ENCODE peak calls at places on chromosomes 5 and 9, in seven cellular contexts. One of them, this sample, is unnamed. For H3K36me3, the result is how much of the 10 kb centered on the place peaks cover.

GRCh38 chr5:147223951-147224791 is 10.7 kb upstream of the STK32A start:
- DNase-seq in HCT116: peak
- DNase-seq in SK-N-SH: peak
- DNase-seq in K562: peak
- DNase-seq in GM12878: no peak
- DNase-seq in H1: no peak
- DNase-seq in HepG2: peak
- DNase-seq in this sample: no peak

GRCh38 chr5:139050432-139050831 is 147.7 kb downstream of the SIL1 start:
- DNase-seq in K562: no peak
- DNase-seq in HepG2: no peak
- DNase-seq in HCT116: no peak
- DNase-seq in GM12878: no peak
- DNase-seq in SK-N-SH: no peak
- DNase-seq in H1: no peak
- DNase-seq in this sample: no peak

GRCh38 chr5:157778121-157778805 is 34.8 kb downstream of the LSM11 start:
- DNase-seq in HCT116: peak
- DNase-seq in HepG2: peak
- DNase-seq in H1: no peak
- DNase-seq in K562: no peak
- DNase-seq in SK-N-SH: peak
- DNase-seq in GM12878: no peak
- DNase-seq in this sample: no peak

GRCh38 chr5:38141665-38142064 is 116.7 kb upstream of the EGFLAM start:
- DNase-seq in HepG2: no peak
- DNase-seq in HCT116: no peak
- DNase-seq in K562: no peak
- DNase-seq in SK-N-SH: no peak
- DNase-seq in GM12878: no peak
- DNase-seq in H1: no peak
- DNase-seq in this sample: no peak

GRCh38 chr5:80659111-80659510 is 4.3 kb upstream of the DHFR start:
- DNase-seq in K562: no peak
- DNase-seq in GM12878: no peak
- DNase-seq in HCT116: no peak
- DNase-seq in H1: no peak
- DNase-seq in HepG2: no peak
- DNase-seq in SK-N-SH: no peak
- DNase-seq in this sample: no peak

GRCh38 chr5:139905401-139905800 is 109.8 kb downstream of the PSD2 start:
- DNase-seq in SK-N-SH: no peak
- DNase-seq in H1: no peak
- DNase-seq in K562: no peak
- DNase-seq in GM12878: no peak
- DNase-seq in HepG2: no peak
- DNase-seq in HCT116: no peak
- DNase-seq in this sample: no peak

GRCh38 chr5:68958428-68958827 is 135.4 kb upstream of the SLC30A5 start:
- DNase-seq in H1: no peak
- DNase-seq in HepG2: no peak
- DNase-seq in SK-N-SH: no peak
- DNase-seq in GM12878: no peak
- DNase-seq in HCT116: no peak
- DNase-seq in K562: no peak
- DNase-seq in this sample: no peak

GRCh38 chr9:138072161-138072842 is 194.7 kb downstream of the CACNA1B start:
- DNase-seq in HepG2: no peak
- DNase-seq in HCT116: no peak
- DNase-seq in K562: no peak
- DNase-seq in SK-N-SH: peak
- DNase-seq in GM12878: no peak
- DNase-seq in H1: peak
- DNase-seq in this sample: no peak

GRCh38 chr9:129383415-129384088 is 205.5 kb upstream of the IER5L start:
- DNase-seq in HCT116: no peak
- DNase-seq in HepG2: no peak
- DNase-seq in GM12878: peak
- DNase-seq in K562: no peak
- DNase-seq in H1: no peak
- DNase-seq in SK-N-SH: no peak
- DNase-seq in this sample: no peak

GRCh38 chr5:172534229-172535169 is 80.2 kb upstream of the SH3PXD2B start:
- DNase-seq in SK-N-SH: no peak
- DNase-seq in K562: no peak
- DNase-seq in HCT116: peak
- DNase-seq in H1: peak
- DNase-seq in GM12878: no peak
- DNase-seq in HepG2: no peak
- DNase-seq in this sample: peak

GRCh38 chr5:173789031-173789920 is 98.9 kb upstream of the CPEB4 start:
- DNase-seq in HCT116: peak
- DNase-seq in K562: no peak
- DNase-seq in H1: no peak
- DNase-seq in GM12878: no peak
- DNase-seq in SK-N-SH: no peak
- DNase-seq in HepG2: peak
- DNase-seq in this sample: no peak

GRCh38 chr9:89770779-89771178 is 166.0 kb downstream of the GADD45G start:
- DNase-seq in HCT116: no peak
- DNase-seq in SK-N-SH: peak
- DNase-seq in GM12878: no peak
- DNase-seq in K562: no peak
- DNase-seq in HepG2: no peak
- DNase-seq in H1: no peak
- DNase-seq in this sample: no peak

DNA sequence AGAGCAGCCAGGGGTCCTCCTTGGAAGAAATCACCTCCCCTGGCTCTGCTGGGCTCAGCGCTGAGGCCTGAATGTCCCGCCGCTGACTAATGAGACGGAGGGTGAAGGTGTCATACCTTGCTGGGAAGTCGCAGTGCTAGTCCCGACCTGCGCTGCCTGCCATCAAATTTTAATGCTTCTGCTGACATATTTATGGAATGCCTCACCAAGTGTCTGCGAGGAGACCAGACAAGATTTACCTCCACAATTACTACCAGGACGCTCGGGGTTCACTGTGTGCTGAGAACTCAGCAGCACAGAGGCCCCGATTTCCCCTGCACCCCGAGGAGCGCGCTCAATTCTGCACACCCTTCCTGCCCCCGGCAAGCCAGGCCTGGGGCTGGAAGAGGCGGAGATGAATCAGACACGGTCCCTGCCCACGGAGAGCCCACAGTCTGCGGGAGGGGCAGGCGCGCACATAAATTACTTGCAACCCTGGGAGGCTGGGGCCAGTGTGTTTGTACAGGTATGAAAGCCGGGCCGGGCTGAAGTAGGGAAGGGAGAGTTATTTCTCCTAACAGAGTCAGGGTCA is 175.2 kb downstream of the PAX5 start:
- DNase-seq in HepG2: no peak
- DNase-seq in HCT116: no peak
- DNase-seq in GM12878: no peak
- DNase-seq in K562: no peak
- DNase-seq in H1: no peak
- DNase-seq in SK-N-SH: no peak
- DNase-seq in this sample: no peak
- H3K36me3 ChIP-seq in HepG2: under half
- H3K36me3 ChIP-seq in HCT116: under half
- H3K36me3 ChIP-seq in GM12878: under half
- H3K36me3 ChIP-seq in K562: under half
- H3K36me3 ChIP-seq in H1: under half
- H3K36me3 ChIP-seq in SK-N-SH: under half
- H3K36me3 ChIP-seq in this sample: under half

GRCh38 chr5:176809544-176810083 is 745 bp upstream of the UNC5A start:
- DNase-seq in HCT116: no peak
- DNase-seq in HepG2: no peak
- DNase-seq in H1: peak
- DNase-seq in K562: no peak
- DNase-seq in GM12878: no peak
- DNase-seq in SK-N-SH: no peak
- DNase-seq in this sample: no peak

GRCh38 chr5:176810687-176811501 is 535 bp downstream of the UNC5A start:
- DNase-seq in HCT116: no peak
- DNase-seq in GM12878: no peak
- DNase-seq in HepG2: no peak
- DNase-seq in H1: peak
- DNase-seq in SK-N-SH: peak
- DNase-seq in K562: no peak
- DNase-seq in this sample: no peak

GRCh38 chr5:176813587-176814312 is 3.4 kb downstream of the UNC5A start:
- DNase-seq in H1: no peak
- DNase-seq in HepG2: no peak
- DNase-seq in SK-N-SH: no peak
- DNase-seq in K562: no peak
- DNase-seq in HCT116: no peak
- DNase-seq in GM12878: no peak
- DNase-seq in this sample: no peak

GRCh38 chr5:176812269-176813259 is 2.2 kb downstream of the UNC5A start:
- DNase-seq in GM12878: no peak
- DNase-seq in H1: peak
- DNase-seq in SK-N-SH: peak
- DNase-seq in HCT116: no peak
- DNase-seq in HepG2: peak
- DNase-seq in K562: peak
- DNase-seq in this sample: no peak

GRCh38 chr5:176810084-176810597 is at the start of gene UNC5A:
- DNase-seq in HepG2: no peak
- DNase-seq in K562: peak
- DNase-seq in H1: peak
- DNase-seq in GM12878: no peak
- DNase-seq in HCT116: peak
- DNase-seq in SK-N-SH: peak
- DNase-seq in this sample: no peak
- TF ChIP-seq SIN3A in HepG2: no peak
- TF ChIP-seq SIN3A in K562: no peak
- TF ChIP-seq SIN3A in H1: no peak
- TF ChIP-seq SIN3A in GM12878: no peak
- TF ChIP-seq SIN3A in HCT116: no peak
- TF ChIP-seq SIN3A in SK-N-SH: no peak
- TF ChIP-seq SIN3A in this sample: no peak

DNA sequence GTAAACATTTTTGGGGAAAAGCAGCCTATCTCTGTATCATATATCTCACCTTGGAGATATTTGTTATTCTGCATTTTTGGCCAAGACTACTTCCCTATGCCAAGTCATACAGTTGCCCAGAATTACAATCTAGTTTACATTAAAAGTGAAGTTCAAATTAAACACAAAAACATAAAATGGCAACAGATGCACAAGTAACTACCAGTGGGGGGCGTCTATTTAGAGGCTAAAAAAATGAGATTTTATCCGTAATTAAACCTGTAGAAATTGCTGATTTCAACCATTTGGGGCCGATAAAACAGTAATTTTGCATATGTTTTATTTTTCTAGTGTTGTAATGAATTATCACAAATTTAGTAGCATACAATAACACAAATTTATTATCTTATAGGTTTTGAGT is 787.1 kb upstream of the CHD1 start:
- DNase-seq in HCT116: no peak
- DNase-seq in GM12878: no peak
- DNase-seq in H1: no peak
- DNase-seq in HepG2: no peak
- DNase-seq in K562: no peak
- DNase-seq in SK-N-SH: no peak
- DNase-seq in this sample: no peak
- TF ChIP-seq CTCF in HCT116: no peak
- TF ChIP-seq CTCF in GM12878: no peak
- TF ChIP-seq CTCF in H1: no peak
- TF ChIP-seq CTCF in HepG2: no peak
- TF ChIP-seq CTCF in K562: no peak
- TF ChIP-seq CTCF in SK-N-SH: peak
- TF ChIP-seq CTCF in this sample: no peak

DNA sequence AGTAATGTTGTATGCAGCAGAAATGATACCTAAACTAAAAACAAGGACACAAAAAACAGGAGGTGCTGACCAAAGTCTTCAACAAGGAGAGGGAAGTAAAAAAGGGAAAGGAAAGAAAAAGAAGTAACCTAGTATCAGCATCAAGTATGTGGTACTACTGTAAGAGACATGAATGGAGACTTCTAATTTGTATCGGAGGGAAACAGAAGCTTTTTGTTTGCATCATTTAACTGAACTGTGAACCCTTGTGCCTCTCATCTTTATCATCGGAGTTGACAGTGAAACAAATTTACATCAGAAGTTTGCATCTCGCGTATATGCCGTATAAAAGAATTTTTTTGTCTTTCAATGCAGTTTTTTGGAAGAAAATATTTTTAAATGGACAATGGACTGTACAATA is 6.3 kb downstream of the SRP19 start:
- DNase-seq in HepG2: no peak
- DNase-seq in K562: no peak
- DNase-seq in SK-N-SH: no peak
- DNase-seq in HCT116: no peak
- DNase-seq in H1: no peak
- DNase-seq in GM12878: no peak
- DNase-seq in this sample: no peak
- H3K36me3 ChIP-seq in HepG2: under half
- H3K36me3 ChIP-seq in K562: half or more
- H3K36me3 ChIP-seq in SK-N-SH: half or more
- H3K36me3 ChIP-seq in HCT116: under half
- H3K36me3 ChIP-seq in H1: half or more
- H3K36me3 ChIP-seq in GM12878: under half
- H3K36me3 ChIP-seq in this sample: under half

GRCh38 chr5:177325868-177326381 is 14.2 kb upstream of the MXD3 start:
- DNase-seq in K562: no peak
- DNase-seq in HCT116: no peak
- DNase-seq in GM12878: no peak
- DNase-seq in SK-N-SH: no peak
- DNase-seq in HepG2: peak
- DNase-seq in H1: no peak
- DNase-seq in this sample: no peak
- TF ChIP-seq SIN3A in K562: no peak
- TF ChIP-seq SIN3A in HCT116: no peak
- TF ChIP-seq SIN3A in GM12878: no peak
- TF ChIP-seq SIN3A in SK-N-SH: no peak
- TF ChIP-seq SIN3A in HepG2: no peak
- TF ChIP-seq SIN3A in H1: no peak
- TF ChIP-seq SIN3A in this sample: no peak

GRCh38 chr9:74496819-74497749 is at the start of gene RORB:
- DNase-seq in SK-N-SH: peak
- DNase-seq in K562: peak
- DNase-seq in H1: peak
- DNase-seq in HepG2: no peak
- DNase-seq in GM12878: no peak
- DNase-seq in HCT116: no peak
- DNase-seq in this sample: no peak
- TF ChIP-seq CTCF in SK-N-SH: no peak
- TF ChIP-seq CTCF in K562: no peak
- TF ChIP-seq CTCF in H1: no peak
- TF ChIP-seq CTCF in HepG2: no peak
- TF ChIP-seq CTCF in GM12878: no peak
- TF ChIP-seq CTCF in HCT116: no peak
- TF ChIP-seq CTCF in this sample: no peak